ENCODE peak calls at places on chromosomes 1 and 21, in nine cellular contexts. W is sigmoid colon, Y is tibial artery, H is lower leg skin, N is HFF-Myc, Z is astrocyte of the cerebellum, K is prostate gland, B is MM.1S, V is cardiac fibroblast. R is an unnamed sample.

GRCh38 chr1:53321366-53321765 is 6.5 kb downstream of the LRP8 start:
- DNase-seq in W (no peak), Y (no peak), H (no peak), N (no peak), Z (no peak), K (no peak), B (no peak), V (no peak), R (no peak)

GRCh38 chr1:229133734-229134265 is 137.1 kb upstream of the RAB4A start:
- DNase-seq in W (no peak), Y (no peak), H (no peak), N (no peak), Z (no peak), K (no peak), B (no peak), V (no peak), R (no peak)

GRCh38 chr1:162328507-162328906 is 48.1 kb downstream of the SPATA46 start:
- DNase-seq in W (no peak), Y (no peak), H (no peak), N (no peak), Z (no peak), K (no peak), B (no peak), V (no peak), R (no peak)

GRCh38 chr1:30452170-30452569 is 271.2 kb downstream of the MATN1 start:
- DNase-seq in W (no peak), Y (no peak), H (no peak), N (no peak), Z (no peak), K (no peak), B (no peak), V (no peak), R (no peak)

GRCh38 chr1:51648180-51649109 is 31.6 kb downstream of the OSBPL9 start:
- DNase-seq in W (no peak), Y (peak), H (no peak), N (no peak), Z (no peak), K (no peak), B (no peak), V (peak), R (no peak)

GRCh38 chr1:230794431-230794830 is 47.2 kb downstream of the CAPN9 start:
- DNase-seq in W (no peak), Y (no peak), H (peak), N (no peak), Z (no peak), K (no peak), B (no peak), V (no peak), R (no peak)

GRCh38 chr1:95941121-95941798 is 707.2 kb downstream of the RWDD3 start:
- DNase-seq in W (no peak), Y (no peak), H (no peak), N (no peak), Z (no peak), K (no peak), B (no peak), V (no peak), R (no peak)

GRCh38 chr1:219582865-219583264 is 30.0 kb downstream of the ZC3H11B start:
- DNase-seq in W (no peak), Y (no peak), H (no peak), N (no peak), Z (no peak), K (no peak), B (peak), V (no peak), R (no peak)

GRCh38 chr1:203173566-203173965 is 2.1 kb downstream of the MYBPH start:
- DNase-seq in W (no peak), Y (no peak), H (no peak), N (no peak), Z (no peak), K (no peak), B (no peak), V (no peak), R (no peak)

GRCh38 chr21:42513985-42514882 is 582 bp downstream of the SLC37A1 start:
- DNase-seq in W (peak), Y (peak), H (peak), N (no peak), Z (no peak), K (no peak), B (no peak), V (peak), R (no peak)

GRCh38 chr1:78833491-78833890 is 173.0 kb downstream of the ADGRL4 start:
- DNase-seq in W (no peak), Y (no peak), H (no peak), N (peak), Z (peak), K (no peak), B (no peak), V (peak), R (no peak)

GRCh38 chr1:8427493-8427892 is 109.6 kb downstream of the SLC45A1 start:
- DNase-seq in W (no peak), Y (no peak), H (no peak), N (no peak), Z (no peak), K (no peak), B (peak), V (no peak), R (no peak)

GRCh38 chr21:42565886-42566523 is 52.4 kb downstream of the SLC37A1 start:
- DNase-seq in W (peak), Y (peak), H (peak), N (no peak), Z (no peak), K (no peak), B (no peak), V (no peak), R (no peak)

GRCh38 chr1:240611619-240612490 is at the start of gene GREM2:
- DNase-seq in W (peak), Y (peak), H (peak), N (peak), Z (peak), K (peak), B (peak), V (peak), R (no peak)

GRCh38 chr1:26021647-26022403 is at the start of gene EXTL1:
- DNase-seq in W (no peak), Y (no peak), H (no peak), N (no peak), Z (no peak), K (no peak), B (no peak), V (no peak), R (no peak)

GRCh38 chr1:244022859-244023258 is 28.2 kb upstream of the ZBTB18 start:
- DNase-seq in W (no peak), Y (no peak), H (no peak), N (no peak), Z (no peak), K (no peak), B (no peak), V (no peak), R (no peak)

GRCh38 chr1:222749927-222750326 is 12.9 kb downstream of the FAM177B start:
- DNase-seq in W (no peak), Y (no peak), H (no peak), N (no peak), Z (no peak), K (no peak), B (no peak), V (no peak), R (no peak)

GRCh38 chr1:3796215-3797193 is at the start of gene LRRC47:
- DNase-seq in W (peak), Y (peak), H (peak), N (peak), Z (peak), K (peak), B (peak), V (peak), R (peak)

GRCh38 chr1:244353572-244354091 is 98.1 kb downstream of the ADSS2 start:
- DNase-seq in W (no peak), Y (peak), H (peak), N (peak), Z (peak), K (no peak), B (no peak), V (peak), R (no peak)

GRCh38 chr1:184891440-184891839 is 82.9 kb downstream of the NIBAN1 start:
- DNase-seq in W (no peak), Y (no peak), H (no peak), N (no peak), Z (no peak), K (no peak), B (no peak), V (no peak), R (no peak)

GRCh38 chr1:87833158-87833557 is 504.5 kb downstream of the LMO4 start:
- DNase-seq in W (no peak), Y (no peak), H (no peak), N (no peak), Z (peak), K (no peak), B (no peak), V (peak), R (no peak)

GRCh38 chr1:72100766-72101165 is 181.6 kb downstream of the NEGR1 start:
- DNase-seq in W (no peak), Y (no peak), H (no peak), N (no peak), Z (no peak), K (no peak), B (no peak), V (no peak), R (no peak)

GRCh38 chr1:175208773-175209492 is 16.4 kb upstream of the KIAA0040 start:
- DNase-seq in W (no peak), Y (no peak), H (no peak), N (no peak), Z (no peak), K (no peak), B (peak), V (no peak), R (no peak)

GRCh38 chr1:246517391-246517790 is 10.3 kb upstream of the SMYD3 start:
- DNase-seq in W (no peak), Y (no peak), H (peak), N (no peak), Z (no peak), K (no peak), B (no peak), V (no peak), R (no peak)

GRCh38 chr1:203207751-203208150 is 21.2 kb upstream of the CHI3L1 start:
- DNase-seq in W (no peak), Y (no peak), H (no peak), N (no peak), Z (no peak), K (no peak), B (no peak), V (no peak), R (no peak)

GRCh38 chr1:23421752-23422312 is 2.7 kb downstream of the TCEA3 start:
- DNase-seq in W (peak), Y (peak), H (no peak), N (peak), Z (no peak), K (no peak), B (no peak), V (peak), R (no peak)

GRCh38 chr21:37503848-37504467 is 137.4 kb downstream of the DYRK1A start:
- DNase-seq in W (no peak), Y (no peak), H (no peak), N (peak), Z (peak), K (no peak), B (no peak), V (peak), R (no peak)

GRCh38 chr21:46146856-46147255 is 8.5 kb downstream of the FTCD start:
- DNase-seq in W (peak), Y (no peak), H (no peak), N (no peak), Z (no peak), K (no peak), B (no peak), V (no peak), R (no peak)

GRCh38 chr1:172168597-172168872 is 251.9 kb upstream of the C1orf105 start:
- DNase-seq in W (no peak), Y (no peak), H (no peak), N (no peak), Z (no peak), K (no peak), B (no peak), V (no peak), R (no peak)

GRCh38 chr1:31798433-31799195 is 17.2 kb downstream of the SPOCD1 start:
- DNase-seq in W (peak), Y (peak), H (peak), N (peak), Z (peak), K (no peak), B (no peak), V (peak), R (no peak)

GRCh38 chr21:42489991-42490390 is 6.0 kb downstream of the RSPH1 start:
- DNase-seq in W (no peak), Y (no peak), H (no peak), N (no peak), Z (no peak), K (no peak), B (no peak), V (no peak), R (no peak)

GRCh38 chr1:86648255-86648654 is 56.1 kb upstream of the SH3GLB1 start:
- DNase-seq in W (no peak), Y (no peak), H (no peak), N (peak), Z (peak), K (no peak), B (no peak), V (peak), R (no peak)

GRCh38 chr1:242523968-242524570 is 428 bp downstream of the PLD5 start:
- DNase-seq in W (no peak), Y (no peak), H (no peak), N (no peak), Z (no peak), K (peak), B (peak), V (peak), R (no peak)

DNA sequence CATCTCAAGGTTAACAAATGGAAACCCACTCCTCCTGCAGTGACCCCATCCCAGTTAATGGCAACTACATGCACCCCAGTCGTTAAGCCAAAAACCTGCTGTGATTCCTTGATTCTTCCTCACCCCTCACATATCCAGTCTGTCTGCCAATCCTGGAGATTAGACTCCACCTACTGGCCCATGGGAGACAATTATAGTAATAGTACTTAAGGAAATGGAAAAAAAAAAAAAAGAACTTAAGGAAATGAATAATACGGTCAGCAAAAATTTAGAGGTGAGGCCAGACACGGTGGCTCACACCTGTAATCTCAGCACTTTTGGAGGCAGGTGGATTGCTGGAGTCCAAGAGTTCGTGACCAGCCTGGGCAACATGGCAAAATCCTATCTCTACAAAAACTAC is 7.0 kb downstream of the NOL9 start:
- DNase-seq in W (no peak), Y (no peak), H (no peak), N (no peak), Z (peak), K (no peak), B (no peak), V (peak), R (no peak)
- TF ChIP-seq CTCF in W (no peak), Y (no peak), H (no peak), N (no peak), Z (peak), K (no peak), B (no peak), V (no peak), R (no peak)

DNA sequence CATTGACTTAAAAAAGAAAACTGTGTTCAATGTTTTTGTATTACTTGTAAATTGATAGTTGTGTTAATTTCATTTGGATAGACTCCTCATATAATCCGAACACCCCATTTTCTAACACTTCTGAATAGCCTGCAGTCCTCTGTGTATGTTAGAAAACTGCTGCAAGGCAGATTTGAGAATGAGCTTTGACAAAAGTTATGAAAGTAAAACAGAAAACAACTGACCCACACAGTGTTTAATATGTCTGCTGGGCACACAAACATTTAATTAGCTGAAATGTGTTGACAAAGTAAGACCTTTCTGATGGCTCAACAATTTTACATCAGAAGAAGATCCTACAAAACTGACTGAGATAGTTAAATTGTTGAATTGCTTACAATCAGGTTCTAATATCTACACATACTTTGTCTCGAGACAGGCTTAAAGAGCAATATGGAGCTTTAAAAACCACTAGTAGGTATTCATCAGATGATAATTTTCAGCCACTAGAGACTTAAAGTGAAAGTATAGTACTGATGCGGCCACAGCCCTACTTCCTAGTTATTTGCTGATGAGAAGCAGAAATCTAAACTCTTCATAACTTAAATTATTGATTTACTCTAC is 40.0 kb upstream of the PRMT6 start:
- DNase-seq in W (no peak), Y (no peak), H (no peak), N (no peak), Z (no peak), K (no peak), B (peak), V (no peak), R (no peak)
- H3K4me3 ChIP-seq in W (no peak), Y (no peak), H (no peak), N (no peak), Z (no peak), K (no peak), B (peak), V (no peak), R (no peak)

GRCh38 chr1:41417335-41417682 is 56.1 kb downstream of the FOXO6 start:
- DNase-seq in W (no peak), Y (no peak), H (no peak), N (no peak), Z (no peak), K (no peak), B (no peak), V (no peak), R (no peak)
- TF ChIP-seq CTCF in W (no peak), Y (no peak), H (no peak), N (no peak), Z (no peak), K (no peak), B (no peak), V (no peak), R (no peak)

GRCh38 chr1:66930823-66931174 is 6.0 kb downstream of the MIER1 start:
- DNase-seq in W (no peak), Y (no peak), H (no peak), N (no peak), Z (no peak), K (no peak), B (peak), V (no peak), R (no peak)

GRCh38 chr1:66937529-66938234 is 12.9 kb downstream of the MIER1 start:
- DNase-seq in W (no peak), Y (no peak), H (no peak), N (no peak), Z (no peak), K (no peak), B (no peak), V (no peak), R (no peak)

GRCh38 chr1:66931548-66932124 is 6.8 kb downstream of the MIER1 start:
- DNase-seq in W (no peak), Y (no peak), H (no peak), N (no peak), Z (no peak), K (no peak), B (peak), V (peak), R (no peak)

GRCh38 chr1:66932291-66932690 is 7.5 kb downstream of the MIER1 start:
- DNase-seq in W (no peak), Y (no peak), H (no peak), N (no peak), Z (no peak), K (no peak), B (no peak), V (no peak), R (no peak)

DNA sequence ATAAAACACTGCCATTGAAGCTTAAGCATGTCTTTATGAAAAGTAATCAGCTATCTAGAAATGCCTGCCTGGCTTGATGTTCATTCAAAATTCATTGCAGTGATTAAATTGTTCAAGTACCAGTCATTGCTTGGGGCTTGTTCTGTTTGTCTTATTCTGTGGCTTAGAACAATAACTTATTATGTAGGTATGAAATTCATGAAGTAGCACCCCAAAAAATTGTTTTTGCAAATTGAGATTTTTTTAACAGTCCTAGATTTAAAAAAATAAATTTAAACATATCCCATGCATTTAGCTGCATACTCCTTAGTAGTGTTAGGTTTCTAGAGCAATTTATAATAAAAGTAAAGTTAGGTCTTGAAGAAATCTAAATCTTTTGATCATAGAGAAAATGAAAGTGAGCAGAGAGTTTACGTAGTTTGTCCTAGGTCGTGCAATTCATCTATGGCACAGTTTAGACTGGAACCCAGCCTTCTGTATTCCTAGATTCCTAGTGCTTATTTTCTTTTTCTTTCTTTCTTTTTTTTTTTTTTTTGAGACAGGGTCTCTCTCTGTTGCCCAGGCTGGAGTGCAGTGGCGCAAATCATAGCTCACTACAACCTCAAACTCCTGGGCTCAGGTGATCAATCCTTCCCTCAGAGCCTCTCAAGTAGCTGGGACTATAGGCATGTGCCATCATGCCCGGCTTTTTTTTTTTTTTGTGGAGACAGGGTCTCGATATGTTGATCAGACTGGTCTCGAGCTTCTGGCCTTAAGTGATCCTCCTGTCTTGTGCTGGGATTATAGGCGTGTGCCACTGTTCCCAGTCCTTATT is 9.3 kb downstream of the MIER1 start:
- DNase-seq in W (no peak), Y (no peak), H (no peak), N (no peak), Z (no peak), K (no peak), B (peak), V (peak), R (no peak)
- H3K4me3 ChIP-seq in W (no peak), Y (peak), H (no peak), N (no peak), Z (no peak), K (no peak), B (peak), V (no peak), R (peak)

GRCh38 chr1:16072616-16073484 is 601 bp downstream of the FAM131C start:
- DNase-seq in W (no peak), Y (no peak), H (no peak), N (no peak), Z (no peak), K (no peak), B (no peak), V (no peak), R (no peak)
- TF ChIP-seq CTCF in W (no peak), Y (no peak), H (no peak), N (peak), Z (peak), K (no peak), B (no peak), V (no peak), R (no peak)

DNA sequence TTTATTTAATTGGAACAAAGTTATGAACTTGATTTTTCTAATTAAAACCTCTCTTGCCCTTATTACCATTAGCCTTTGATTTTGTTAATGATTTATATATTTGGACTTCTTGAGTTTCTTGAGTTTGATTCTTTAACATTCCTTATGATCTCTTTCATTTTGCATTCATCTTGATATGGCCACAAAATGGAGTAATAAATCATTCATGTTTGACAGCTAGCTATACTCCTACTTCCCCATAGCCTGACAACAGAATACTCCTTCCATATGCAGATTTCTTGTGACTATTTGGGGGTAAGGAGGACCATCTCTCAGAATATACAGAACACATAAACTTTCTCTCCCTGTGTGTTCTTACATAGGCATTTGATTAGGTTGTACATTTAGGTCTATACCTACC is 119.6 kb downstream of the SYT14 start:
- DNase-seq in W (no peak), Y (no peak), H (no peak), N (no peak), Z (no peak), K (no peak), B (no peak), V (no peak), R (no peak)
- H3K4me3 ChIP-seq in W (no peak), Y (no peak), H (no peak), N (no peak), Z (no peak), K (no peak), B (no peak), V (no peak), R (no peak)